ENCODE peak calls at places on chromosomes 1 and 21, in seven cellular contexts. X is brain microvascular endothelial cell, V is tibial artery, U is cardiac muscle cell, S is Panc1, K is dorsolateral prefrontal cortex, G is Peyer's patch. B is an unnamed sample.

GRCh38 chr1:91026777-91027176 is 4.9 kb upstream of the ZNF644 start:
- DNase-seq in X (peak), V (no peak), U (peak), S (no peak), K (no peak), G (no peak), B (peak)

GRCh38 chr1:21326861-21327344 is 36.6 kb upstream of the ECE1 start:
- DNase-seq in X (no peak), V (peak), U (no peak), S (no peak), K (no peak), G (no peak), B (no peak)

GRCh38 chr1:92273039-92273438 is 25.7 kb downstream of the GLMN start:
- DNase-seq in X (no peak), V (no peak), U (no peak), S (no peak), K (no peak), G (no peak), B (no peak)

GRCh38 chr1:903305-903704 is 20.4 kb upstream of the SAMD11 start:
- DNase-seq in X (no peak), V (no peak), U (no peak), S (no peak), K (no peak), G (no peak), B (no peak)

GRCh38 chr1:178706467-178706866 is 18.6 kb upstream of the RALGPS2 start:
- DNase-seq in X (no peak), V (no peak), U (peak), S (no peak), K (no peak), G (no peak), B (peak)

GRCh38 chr1:201423655-201424610 is 2.4 kb upstream of the TNNI1 start:
- DNase-seq in X (no peak), V (no peak), U (no peak), S (no peak), K (no peak), G (no peak), B (no peak)

GRCh38 chr1:231153726-231154125 is 8.1 kb upstream of the TRIM67 start:
- DNase-seq in X (no peak), V (no peak), U (no peak), S (no peak), K (no peak), G (no peak), B (no peak)

GRCh38 chr1:48526045-48526714 is 54.2 kb upstream of the SPATA6 start:
- DNase-seq in X (no peak), V (no peak), U (peak), S (no peak), K (peak), G (no peak), B (peak)

GRCh38 chr1:171245458-171246064 is 2.7 kb upstream of the FMO1 start:
- DNase-seq in X (peak), V (no peak), U (peak), S (no peak), K (no peak), G (no peak), B (peak)

GRCh38 chr1:246265481-246265880 is 241.6 kb downstream of the SMYD3 start:
- DNase-seq in X (no peak), V (no peak), U (no peak), S (no peak), K (no peak), G (no peak), B (no peak)

GRCh38 chr1:110390692-110391232 is at the start of gene SLC16A4:
- DNase-seq in X (peak), V (no peak), U (peak), S (no peak), K (no peak), G (no peak), B (peak)

GRCh38 chr1:43507296-43508295 is 23.1 kb upstream of the PTPRF start:
- DNase-seq in X (no peak), V (no peak), U (no peak), S (no peak), K (no peak), G (no peak), B (no peak)

GRCh38 chr1:56424744-56425493 is 154.4 kb downstream of the PLPP3 start:
- DNase-seq in X (peak), V (peak), U (peak), S (no peak), K (no peak), G (peak), B (peak)

GRCh38 chr1:48043524-48043923 is 46.3 kb upstream of the TRABD2B start:
- DNase-seq in X (no peak), V (no peak), U (no peak), S (no peak), K (no peak), G (no peak), B (no peak)

GRCh38 chr1:30328100-30328370 is 395.4 kb downstream of the MATN1 start:
- DNase-seq in X (no peak), V (peak), U (no peak), S (no peak), K (no peak), G (no peak), B (no peak)

GRCh38 chr1:47843059-47843458 is 154.1 kb downstream of the TRABD2B start:
- DNase-seq in X (no peak), V (peak), U (no peak), S (no peak), K (no peak), G (no peak), B (no peak)

GRCh38 chr1:24100945-24101737 is 10.8 kb downstream of the MYOM3 start:
- DNase-seq in X (no peak), V (no peak), U (no peak), S (no peak), K (no peak), G (no peak), B (no peak)

GRCh38 chr1:94797286-94797685 is 22.9 kb upstream of the SLC44A3 start:
- DNase-seq in X (no peak), V (no peak), U (no peak), S (no peak), K (no peak), G (no peak), B (no peak)

GRCh38 chr21:35398366-35398982 is 349.4 kb upstream of the RUNX1 start:
- DNase-seq in X (no peak), V (no peak), U (peak), S (peak), K (no peak), G (no peak), B (peak)

GRCh38 chr1:238672262-238672661 is 714.1 kb upstream of the CHRM3 start:
- DNase-seq in X (no peak), V (no peak), U (no peak), S (no peak), K (no peak), G (no peak), B (no peak)

GRCh38 chr1:242877229-242877628 is 352.7 kb upstream of the PLD5 start:
- DNase-seq in X (no peak), V (no peak), U (no peak), S (no peak), K (no peak), G (no peak), B (no peak)

GRCh38 chr1:159823401-159823800 is 3.3 kb upstream of the SLAMF8 start:
- DNase-seq in X (no peak), V (no peak), U (no peak), S (no peak), K (no peak), G (no peak), B (no peak)

GRCh38 chr1:37354876-37355275 is 119.5 kb upstream of the ZC3H12A start:
- DNase-seq in X (no peak), V (no peak), U (no peak), S (no peak), K (no peak), G (no peak), B (no peak)

GRCh38 chr1:1954831-1955441 is 35.9 kb upstream of the TMEM52 start:
- DNase-seq in X (no peak), V (no peak), U (no peak), S (no peak), K (no peak), G (no peak), B (no peak)

GRCh38 chr21:37367758-37368535 is 1.4 kb downstream of the DYRK1A start:
- DNase-seq in X (peak), V (peak), U (peak), S (no peak), K (no peak), G (peak), B (peak)

GRCh38 chr1:40818264-40818961 is 34.8 kb downstream of the KCNQ4 start:
- DNase-seq in X (no peak), V (no peak), U (peak), S (no peak), K (no peak), G (peak), B (peak)

GRCh38 chr1:246067432-246068021 is 439.6 kb downstream of the SMYD3 start:
- DNase-seq in X (no peak), V (no peak), U (peak), S (no peak), K (no peak), G (no peak), B (no peak)

GRCh38 chr1:153040950-153041631 is at the start of gene SPRR2D:
- DNase-seq in X (no peak), V (no peak), U (no peak), S (no peak), K (no peak), G (no peak), B (no peak)

GRCh38 chr1:64891440-64891815 is 74.9 kb downstream of the JAK1 start:
- DNase-seq in X (no peak), V (no peak), U (peak), S (no peak), K (no peak), G (no peak), B (peak)

GRCh38 chr1:1083181-1084027 is 9.3 kb upstream of the RNF223 start:
- DNase-seq in X (no peak), V (peak), U (no peak), S (no peak), K (peak), G (no peak), B (no peak)

GRCh38 chr21:36839123-36839522 is 127.3 kb downstream of the HLCS start:
- DNase-seq in X (peak), V (no peak), U (no peak), S (no peak), K (no peak), G (no peak), B (peak)

GRCh38 chr1:31583082-31583994 is 7.0 kb downstream of the TINAGL1 start:
- DNase-seq in X (no peak), V (peak), U (no peak), S (no peak), K (no peak), G (no peak), B (no peak)

GRCh38 chr1:62415687-62416086 is 21.2 kb upstream of the USP1 start:
- DNase-seq in X (no peak), V (no peak), U (no peak), S (no peak), K (no peak), G (no peak), B (no peak)

GRCh38 chr1:217734973-217735372 is 103.8 kb downstream of the SPATA17 start:
- DNase-seq in X (no peak), V (no peak), U (no peak), S (no peak), K (no peak), G (no peak), B (no peak)

GRCh38 chr1:27349784-27350672 is 8.2 kb downstream of the SYTL1 start:
- DNase-seq in X (peak), V (no peak), U (peak), S (no peak), K (no peak), G (no peak), B (peak)

GRCh38 chr1:17156108-17156507 is 36.9 kb upstream of the PADI2 start:
- DNase-seq in X (no peak), V (no peak), U (peak), S (no peak), K (no peak), G (no peak), B (peak)

GRCh38 chr1:165073402-165074007 is 283.0 kb downstream of the LMX1A start:
- DNase-seq in X (peak), V (no peak), U (peak), S (peak), K (no peak), G (no peak), B (peak)

GRCh38 chr21:38839370-38839681 is 33.6 kb downstream of the ETS2 start:
- DNase-seq in X (peak), V (no peak), U (no peak), S (no peak), K (no peak), G (no peak), B (peak)

GRCh38 chr1:156160744-156161181 is 7.4 kb downstream of the SEMA4A start:
- DNase-seq in X (peak), V (peak), U (peak), S (no peak), K (peak), G (peak), B (peak)
- H3K4me3 ChIP-seq in X (peak), V (peak), U (peak), S (no peak), K (peak), G (peak), B (peak)

DNA sequence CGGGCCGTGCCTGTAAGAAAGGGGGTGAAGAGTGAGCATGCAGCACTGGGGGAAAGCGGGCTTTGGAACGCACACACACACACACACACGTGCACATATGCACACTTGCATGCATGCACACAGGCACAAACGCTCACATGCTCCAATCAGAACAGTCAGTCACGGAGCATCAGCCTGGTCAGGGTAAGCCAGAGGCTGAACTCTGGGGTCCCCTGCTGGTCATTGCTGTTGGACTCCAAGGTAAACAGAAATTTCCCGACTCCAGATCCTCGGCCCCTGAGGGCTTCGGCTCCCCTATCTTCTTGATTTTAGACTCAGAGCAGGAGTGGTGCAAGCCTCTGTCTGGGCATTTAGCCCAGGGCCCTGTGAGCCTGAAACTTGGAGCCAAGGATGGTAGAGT is 54.2 kb downstream of the SYT2 start:
- DNase-seq in X (peak), V (no peak), U (peak), S (no peak), K (no peak), G (no peak), B (peak)
- TF ChIP-seq CTCF in X (peak), V (no peak), U (peak), S (no peak), K (no peak), G (no peak), B (peak)

GRCh38 chr1:103525114-103525606 is 339 bp upstream of the RNPC3 start:
- DNase-seq in X (no peak), V (no peak), U (peak), S (no peak), K (no peak), G (no peak), B (peak)

GRCh38 chr1:103523346-103523745 is 2.2 kb upstream of the RNPC3 start:
- DNase-seq in X (no peak), V (no peak), U (no peak), S (no peak), K (no peak), G (no peak), B (no peak)

GRCh38 chr1:103529746-103530145 is 4.2 kb downstream of the RNPC3 start:
- DNase-seq in X (peak), V (no peak), U (no peak), S (no peak), K (no peak), G (no peak), B (no peak)

GRCh38 chr1:103525607-103526507 is at the start of gene RNPC3:
- DNase-seq in X (peak), V (peak), U (peak), S (peak), K (peak), G (peak), B (peak)

DNA sequence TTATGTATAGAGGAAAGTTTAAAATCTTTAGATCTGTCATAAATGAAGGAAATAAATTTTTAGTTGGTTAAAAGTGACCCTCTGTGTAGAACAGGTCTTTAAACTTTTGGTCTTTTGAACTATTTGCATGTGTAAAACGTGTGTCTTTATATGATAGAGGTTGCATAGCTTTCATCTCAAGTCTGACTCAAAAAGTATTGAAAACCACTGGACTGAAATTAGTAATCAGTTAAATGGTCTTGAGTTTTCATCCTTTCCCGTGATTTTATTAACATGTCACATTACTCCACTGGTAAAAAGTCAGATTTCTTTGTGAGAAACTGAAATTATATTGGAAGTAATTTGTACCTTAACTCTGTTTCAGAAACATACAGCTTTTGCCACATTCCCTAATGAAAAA is 1.8 kb downstream of the RNPC3 start:
- DNase-seq in X (no peak), V (no peak), U (no peak), S (no peak), K (no peak), G (no peak), B (no peak)
- H3K4me3 ChIP-seq in X (no peak), V (peak), U (peak), S (peak), K (peak), G (peak), B (no peak)

GRCh38 chr1:53328490-53329182 is 766 bp upstream of the LRP8 start:
- DNase-seq in X (no peak), V (peak), U (no peak), S (no peak), K (peak), G (peak), B (no peak)
- TF ChIP-seq CTCF in X (peak), V (no peak), U (no peak), S (no peak), K (no peak), G (no peak), B (no peak)

B was measured in cardiac fibroblast.